ENCODE peak calls at places on chromosomes 11 and 22, in five cellular contexts. S is nephron progenitor cell; V is right cardiac atrium; G is stimulated activated CD4-positive, alpha-beta T cell treated with anti-CD3 and anti-CD28 coated beads, Interleukin-1b, Interleukin-23, amount 100 ng/mL, for 24 hours; W is chondrocyte. D is an unnamed sample.

GRCh38 chr11:129595043-129595962 is 219.7 kb downstream of the BARX2 start:
- DNase-seq in S (peak; percentile 25), V (no peak), G (no peak), W (no peak), D (no peak)

GRCh38 chr11:61141601-61142028 is 19.6 kb downstream of the VPS37C start:
- DNase-seq in S (no peak), V (peak; percentile 78), G (no peak), W (no peak), D (peak; percentile 83)

GRCh38 chr11:74142624-74143023 is 28.2 kb downstream of the C2CD3 start:
- DNase-seq in S (no peak), V (no peak), G (no peak), W (no peak), D (no peak)

GRCh38 chr22:29716814-29717213 is 3.0 kb upstream of the CABP7 start:
- DNase-seq in S (peak; percentile 92), V (peak; percentile 83), G (no peak), W (no peak), D (no peak)

GRCh38 chr11:109425554-109425953 is 3.6 kb downstream of the C11orf87 start:
- DNase-seq in S (no peak), V (no peak), G (no peak), W (no peak), D (no peak)

GRCh38 chr11:61482513-61482912 is 26.0 kb upstream of the LRRC10B start:
- DNase-seq in S (peak; percentile 66), V (no peak), G (no peak), W (no peak), D (no peak)

GRCh38 chr22:39818050-39818449 is 75.5 kb downstream of the ENTHD1 start:
- DNase-seq in S (no peak), V (no peak), G (no peak), W (no peak), D (no peak)

GRCh38 chr11:65498042-65498726 is 661 bp upstream of the MALAT1 start:
- DNase-seq in S (peak; percentile 26), V (peak; percentile 75), G (no peak), W (peak; percentile 46), D (peak; percentile 79)

GRCh38 chr11:121572581-121573059 is 119.9 kb upstream of the SORL1-AS1 start:
- DNase-seq in S (no peak), V (peak; percentile 49), G (no peak), W (no peak), D (no peak)

GRCh38 chr22:44030702-44031082 is 6.6 kb downstream of the PARVB start:
- DNase-seq in S (no peak), V (no peak), G (no peak), W (no peak), D (peak; percentile 30)

D was measured in kidney.